ENCODE peak calls at places on chromosomes 11 and 22, in six cellular contexts. T is lower lobe of right lung, C is fibroblast of mammary gland, R is mesenchymal stem cell, A is left ventricle myocardium inferior, P is HL-60. N is an unnamed sample.

GRCh38 chr22:20284471-20285086 is 16.5 kb upstream of the RTN4R start:
- DNase-seq in T (no peak), C (no peak), R (no peak), A (no peak), P (no peak), N (no peak)

GRCh38 chr11:65498042-65498726 is 661 bp upstream of the MALAT1 start:
- DNase-seq in T (no peak), C (peak), R (peak), A (no peak), P (peak), N (no peak)

GRCh38 chr22:38318792-38319773 is 1.9 kb upstream of the CSNK1E start:
- DNase-seq in T (no peak), C (no peak), R (no peak), A (no peak), P (no peak), N (no peak)

GRCh38 chr11:92123540-92123939 is 101.1 kb upstream of the FAT3 start:
- DNase-seq in T (no peak), C (no peak), R (peak), A (no peak), P (no peak), N (no peak)

GRCh38 chr11:126405374-126405773 is 49.9 kb downstream of the ST3GAL4 start:
- DNase-seq in T (no peak), C (no peak), R (no peak), A (no peak), P (no peak), N (no peak)

GRCh38 chr11:67120881-67121710 is 2.0 kb downstream of the KDM2A start:
- DNase-seq in T (no peak), C (peak), R (peak), A (no peak), P (peak), N (no peak)

GRCh38 chr11:127713226-127713625 is 712.7 kb upstream of the KIRREL3 start:
- DNase-seq in T (no peak), C (no peak), R (no peak), A (no peak), P (no peak), N (no peak)

GRCh38 chr22:46542011-46542985 is 4.9 kb upstream of the CELSR1 start:
- DNase-seq in T (peak), C (peak), R (peak), A (peak), P (no peak), N (no peak)

GRCh38 chr22:32421484-32421883 is 9.4 kb upstream of the RTCB start:
- DNase-seq in T (no peak), C (no peak), R (no peak), A (no peak), P (no peak), N (no peak)

GRCh38 chr11:27720277-27720830 is 20.1 kb upstream of the BDNF start:
- DNase-seq in T (no peak), C (peak), R (peak), A (no peak), P (no peak), N (no peak)

GRCh38 chr11:57972013-57972367 is 51.7 kb upstream of the OR9Q1 start:
- DNase-seq in T (no peak), C (no peak), R (no peak), A (no peak), P (no peak), N (no peak)

GRCh38 chr11:19953342-19953741 is 206.9 kb downstream of the DBX1 start:
- DNase-seq in T (no peak), C (peak), R (peak), A (no peak), P (no peak), N (peak)

GRCh38 chr22:46866591-46866990 is 104.1 kb downstream of the TBC1D22A start:
- DNase-seq in T (no peak), C (peak), R (peak), A (no peak), P (no peak), N (peak)

GRCh38 chr11:67033661-67034166 is 10.8 kb downstream of the SYT12 start:
- DNase-seq in T (no peak), C (peak), R (peak), A (no peak), P (no peak), N (peak)

GRCh38 chr22:17303840-17304779 is 65.2 kb upstream of the CECR2 start:
- DNase-seq in T (no peak), C (no peak), R (no peak), A (no peak), P (no peak), N (no peak)

GRCh38 chr11:35588627-35589026 is 29.6 kb upstream of the FJX1 start:
- DNase-seq in T (no peak), C (peak), R (peak), A (no peak), P (no peak), N (no peak)

GRCh38 chr22:47059701-47060161 is 297.3 kb downstream of the TBC1D22A start:
- DNase-seq in T (no peak), C (no peak), R (no peak), A (no peak), P (no peak), N (no peak)

GRCh38 chr22:29798801-29799200 is 31.6 kb downstream of the UQCR10 start:
- DNase-seq in T (no peak), C (no peak), R (no peak), A (peak), P (no peak), N (no peak)

GRCh38 chr11:34667810-34668582 is 47.1 kb downstream of the EHF start:
- DNase-seq in T (no peak), C (no peak), R (no peak), A (no peak), P (no peak), N (no peak)

DNA sequence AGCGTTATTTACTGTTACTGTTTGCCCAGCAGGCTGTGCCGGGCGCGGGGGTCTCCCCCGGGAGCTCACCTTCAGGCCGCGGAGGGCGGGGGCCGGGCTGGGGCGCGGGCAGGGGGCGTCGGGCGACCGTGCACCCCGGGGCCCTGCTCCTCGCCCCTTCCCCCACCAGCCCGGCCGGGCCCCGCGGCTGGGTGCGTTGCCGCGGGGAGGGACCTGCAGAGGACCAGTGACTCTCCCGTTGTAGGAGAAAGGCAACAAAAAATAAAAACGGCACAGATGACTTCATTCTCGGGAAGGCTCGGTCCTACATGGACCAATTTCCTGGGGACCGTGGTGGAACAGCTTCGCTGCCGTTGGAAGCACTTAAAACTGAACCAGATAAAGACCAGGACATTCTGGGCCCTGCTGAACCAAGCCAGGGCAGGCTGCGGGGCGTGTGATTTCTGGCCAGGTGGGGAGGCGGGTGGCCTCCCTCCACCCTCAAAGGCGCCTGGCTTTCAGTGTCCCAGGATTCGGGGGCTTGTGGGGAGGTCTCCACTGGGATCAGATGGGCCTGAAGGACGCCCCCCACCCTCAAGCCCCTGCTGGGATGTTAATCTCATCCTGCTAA is 57.3 kb downstream of the IGLL1 start:
- DNase-seq in T (peak), C (no peak), R (peak), A (no peak), P (no peak), N (no peak)
- H3K4me3 ChIP-seq in T (peak), C (no peak), R (peak), A (peak), P (no peak), N (no peak)

GRCh38 chr11:46319074-46319453 is 28.2 kb upstream of the DGKZ start:
- DNase-seq in T (no peak), C (no peak), R (no peak), A (no peak), P (no peak), N (no peak)
- H3K4me3 ChIP-seq in T (no peak), C (no peak), R (no peak), A (no peak), P (no peak), N (no peak)

DNA sequence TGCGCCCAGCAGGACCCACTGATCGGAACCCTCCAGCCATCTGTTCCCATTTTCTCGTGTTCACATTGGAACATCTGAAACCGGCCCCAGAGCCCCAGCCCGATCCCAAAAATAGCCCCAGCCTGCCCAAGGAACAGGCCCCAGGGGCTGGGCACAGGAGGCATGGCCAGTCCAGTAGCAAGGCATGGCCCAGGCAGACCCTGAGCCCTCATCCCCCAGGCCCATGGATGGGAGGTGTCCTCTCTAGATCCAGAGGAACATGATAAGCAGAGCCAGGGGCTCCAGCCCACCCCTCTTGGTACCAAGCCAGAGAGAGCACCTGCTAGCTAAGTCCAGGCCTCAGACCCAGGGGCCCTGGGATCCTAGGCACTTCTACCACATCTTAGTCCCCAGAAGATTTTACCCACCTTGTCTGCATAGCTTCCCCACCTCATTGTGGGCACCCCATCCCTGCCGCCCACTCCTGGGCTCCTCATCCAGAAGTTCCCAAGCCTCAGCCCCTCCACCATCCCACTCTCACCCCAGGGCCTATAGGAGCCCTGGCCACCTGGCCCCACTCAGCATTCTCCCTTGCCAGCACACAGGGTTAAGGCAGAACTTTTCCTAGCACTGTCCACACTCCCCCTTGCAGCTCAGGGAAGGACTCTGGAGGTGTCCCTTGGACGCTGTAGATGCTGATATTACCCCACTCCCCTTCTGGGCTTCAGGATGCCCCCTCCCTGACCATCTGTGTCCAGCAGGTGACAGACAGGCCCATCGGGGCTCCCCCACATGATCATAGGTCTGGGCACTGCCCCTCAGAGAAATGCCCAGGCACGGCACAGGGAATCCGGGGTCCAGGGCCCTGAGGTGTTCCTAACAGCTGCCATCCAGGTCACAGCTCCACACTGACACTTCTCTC is 9.5 kb downstream of the BCL9L start:
- DNase-seq in T (no peak), C (no peak), R (no peak), A (no peak), P (no peak), N (no peak)
- H3K4me3 ChIP-seq in T (peak), C (peak), R (peak), A (peak), P (no peak), N (peak)

GRCh38 chr22:26410398-26410797 is 18.7 kb upstream of the ASPHD2 start:
- DNase-seq in T (no peak), C (no peak), R (no peak), A (no peak), P (no peak), N (no peak)
- H3K4me3 ChIP-seq in T (no peak), C (no peak), R (no peak), A (no peak), P (no peak), N (no peak)

GRCh38 chr22:23696326-23696851 is 5.6 kb downstream of the RGL4 start:
- DNase-seq in T (peak), C (no peak), R (no peak), A (no peak), P (peak), N (no peak)

GRCh38 chr22:23695748-23696325 is 5.0 kb downstream of the RGL4 start:
- DNase-seq in T (no peak), C (no peak), R (no peak), A (no peak), P (no peak), N (no peak)

GRCh38 chr22:23698094-23698493 is 7.3 kb downstream of the RGL4 start:
- DNase-seq in T (no peak), C (no peak), R (no peak), A (no peak), P (no peak), N (no peak)

GRCh38 chr22:23698673-23699235 is 7.9 kb downstream of the RGL4 start:
- DNase-seq in T (no peak), C (no peak), R (no peak), A (no peak), P (no peak), N (no peak)

GRCh38 chr22:23697031-23697970 is 6.5 kb downstream of the RGL4 start:
- DNase-seq in T (no peak), C (no peak), R (no peak), A (no peak), P (no peak), N (no peak)
- H3K4me3 ChIP-seq in T (peak), C (no peak), R (no peak), A (no peak), P (peak), N (no peak)

GRCh38 chr11:75100314-75100713 is 3.6 kb upstream of the OR2AT4 start:
- DNase-seq in T (no peak), C (peak), R (peak), A (no peak), P (peak), N (peak)

GRCh38 chr11:75103380-75104026 is 6.8 kb upstream of the OR2AT4 start:
- DNase-seq in T (no peak), C (peak), R (peak), A (no peak), P (no peak), N (peak)

GRCh38 chr11:75105462-75105925 is 8.8 kb upstream of the OR2AT4 start:
- DNase-seq in T (no peak), C (no peak), R (no peak), A (no peak), P (no peak), N (no peak)

GRCh38 chr11:75099635-75100034 is 3.0 kb upstream of the OR2AT4 start:
- DNase-seq in T (no peak), C (no peak), R (no peak), A (no peak), P (no peak), N (no peak)

DNA sequence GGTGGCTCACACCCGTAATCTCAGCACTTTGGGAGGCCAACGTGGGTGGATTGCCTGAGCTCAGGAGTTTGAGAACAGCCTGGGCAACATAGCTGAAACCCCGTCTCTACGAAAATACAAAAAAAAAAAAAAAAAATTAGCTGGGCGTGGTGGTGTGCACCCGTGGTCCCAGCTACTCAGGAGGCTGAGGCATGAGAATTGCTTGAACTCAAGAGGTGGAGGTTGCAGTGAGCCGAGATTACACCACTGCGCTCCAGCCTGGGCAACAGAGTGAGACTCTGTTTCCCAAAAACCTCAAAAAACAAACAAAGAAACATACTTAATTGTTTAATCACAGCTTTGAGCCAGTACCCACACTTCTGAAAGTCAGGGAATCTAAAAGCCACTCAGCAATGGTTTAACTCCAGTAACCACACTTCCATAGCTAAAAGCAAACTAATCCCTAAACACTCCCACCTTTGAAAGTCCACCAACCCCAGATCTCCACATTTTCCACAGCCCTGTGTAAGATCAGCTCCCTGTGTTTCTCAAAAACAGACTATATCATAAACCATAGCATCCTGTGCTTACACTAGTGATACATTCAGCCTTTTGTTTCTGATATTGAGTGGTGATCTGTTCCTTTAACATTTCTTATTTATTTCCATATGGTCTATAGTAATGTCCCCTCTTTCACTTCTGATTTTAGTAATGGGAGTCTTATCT is 4.9 kb upstream of the OR2AT4 start:
- DNase-seq in T (no peak), C (no peak), R (no peak), A (no peak), P (no peak), N (no peak)
- H3K4me3 ChIP-seq in T (no peak), C (no peak), R (no peak), A (no peak), P (no peak), N (no peak)

GRCh38 chr11:10692716-10693115 is 839 bp downstream of the IRAG1 start:
- DNase-seq in T (no peak), C (no peak), R (no peak), A (no peak), P (no peak), N (no peak)
- H3K4me3 ChIP-seq in T (peak), C (no peak), R (peak), A (peak), P (no peak), N (peak)

N was measured in skeletal muscle cell.